ENCODE peak calls at places on chromosomes 4 and X, in ten cellular contexts. O is sigmoid colon, H is HCT116, T is stomach, R is transverse colon, Q is prostate gland, J is suprapubic skin, B is GM12891, I is breast epithelium, L is spleen. G is an unnamed sample.

GRCh38 chr4:43843501-43843900 is 605.1 kb downstream of the KCTD8 start:
- DNase-seq in T (no peak), O (no peak), L (no peak), R (no peak), Q (no peak), B (no peak), J (no peak), H (no peak), I (no peak), G (no peak)

GRCh38 chr4:43943998-43944397 is 504.6 kb downstream of the KCTD8 start:
- DNase-seq in L (no peak), B (no peak), T (no peak), I (no peak), O (no peak), J (no peak), R (no peak), H (no peak), Q (no peak), G (no peak)

GRCh38 chr4:54218736-54219135 is 10.4 kb upstream of the PDGFRA start:
- DNase-seq in L (no peak), B (no peak), J (no peak), Q (no peak), O (no peak), T (no peak), H (no peak), R (no peak), I (no peak), G (no peak)

GRCh38 chr4:55906999-55907398 is 41.7 kb upstream of the CEP135 start:
- DNase-seq in L (no peak), R (no peak), H (peak), I (no peak), Q (no peak), O (no peak), B (no peak), T (no peak), J (no peak), G (no peak)

GRCh38 chr4:69617083-69617694 is 22.3 kb downstream of the UGT2A2 start:
- DNase-seq in Q (peak), O (no peak), L (no peak), J (no peak), I (no peak), T (no peak), R (no peak), B (no peak), H (peak), G (no peak)

GRCh38 chr4:53914313-53915016 is 149.9 kb downstream of the CHIC2 start:
- DNase-seq in T (peak), H (no peak), R (no peak), L (no peak), I (no peak), O (no peak), J (no peak), Q (no peak), B (no peak), G (no peak)

GRCh38 chr4:139666735-139667266 is 1.2 kb downstream of the MGST2 start:
- DNase-seq in R (peak), B (no peak), O (peak), T (peak), L (no peak), J (no peak), H (no peak), I (peak), Q (peak), G (no peak)

GRCh38 chrX:132676561-132677186 is 187.8 kb upstream of the MBNL3 start:
- DNase-seq in R (no peak), Q (no peak), B (no peak), I (no peak), O (no peak), L (no peak), H (no peak), T (no peak), J (no peak), G (no peak)

GRCh38 chrX:123920065-123920785 is 41.3 kb upstream of the STAG2 start:
- DNase-seq in J (no peak), Q (no peak), H (no peak), T (no peak), B (no peak), R (no peak), L (no peak), I (no peak), O (no peak), G (no peak)

GRCh38 chrX:97616883-97617510 is 733.3 kb downstream of the RPA4 start:
- DNase-seq in L (no peak), T (no peak), J (no peak), Q (no peak), I (no peak), R (no peak), O (no peak), H (peak), B (no peak), G (peak)

DNA sequence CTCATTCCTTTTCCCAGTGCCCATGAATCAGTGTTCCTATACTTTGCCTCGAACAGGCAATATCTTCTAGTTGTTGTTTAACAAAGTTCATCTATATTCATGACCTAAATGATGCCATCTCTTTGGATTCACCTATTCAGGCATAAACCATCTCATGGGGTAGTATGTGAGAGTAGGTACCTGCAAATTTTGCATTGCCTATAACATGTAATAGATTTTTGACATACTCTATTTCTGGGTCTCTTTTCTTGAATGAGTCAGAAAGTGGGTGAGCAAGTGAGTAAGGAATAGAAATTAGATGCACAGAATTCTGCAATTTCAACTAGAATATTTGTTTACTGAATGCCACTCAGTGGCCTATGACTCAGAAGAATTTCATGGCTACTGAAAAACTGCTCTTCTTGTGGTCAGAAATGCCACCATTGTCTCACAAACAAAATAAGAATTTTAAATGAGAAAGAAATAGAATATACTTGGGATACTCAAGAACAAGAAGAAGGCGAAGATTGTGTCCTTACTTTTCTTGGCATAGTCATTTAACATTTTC is 86.7 kb downstream of the HHIP start:
- DNase-seq in L (no peak), I (no peak), Q (no peak), B (no peak), T (no peak), R (no peak), O (no peak), J (no peak), H (no peak), G (no peak)
- TF ChIP-seq POLR2AphosphoS5 in L (no peak), I (no peak), Q (no peak), B (no peak), T (no peak), R (no peak), O (no peak), J (no peak), H (no peak), G (no peak)

GRCh38 chrX:47194388-47194787 is 759 bp downstream of the UBA1 start:
- DNase-seq in L (no peak), R (no peak), H (no peak), I (no peak), O (no peak), Q (no peak), J (no peak), T (no peak), B (no peak), G (no peak)

GRCh38 chrX:47191806-47192401 is 1.7 kb upstream of the UBA1 start:
- DNase-seq in R (no peak), H (no peak), O (no peak), I (no peak), Q (no peak), J (no peak), T (no peak), L (peak), B (no peak), G (no peak)

GRCh38 chrX:47196098-47196497 is 2.5 kb downstream of the UBA1 start:
- DNase-seq in O (no peak), Q (no peak), L (no peak), H (no peak), I (no peak), J (no peak), R (no peak), B (no peak), T (no peak), G (no peak)

GRCh38 chrX:47191331-47191730 is 2.3 kb upstream of the UBA1 start:
- DNase-seq in H (peak), T (peak), O (no peak), I (no peak), Q (no peak), R (peak), L (peak), J (no peak), B (no peak), G (no peak)

DNA sequence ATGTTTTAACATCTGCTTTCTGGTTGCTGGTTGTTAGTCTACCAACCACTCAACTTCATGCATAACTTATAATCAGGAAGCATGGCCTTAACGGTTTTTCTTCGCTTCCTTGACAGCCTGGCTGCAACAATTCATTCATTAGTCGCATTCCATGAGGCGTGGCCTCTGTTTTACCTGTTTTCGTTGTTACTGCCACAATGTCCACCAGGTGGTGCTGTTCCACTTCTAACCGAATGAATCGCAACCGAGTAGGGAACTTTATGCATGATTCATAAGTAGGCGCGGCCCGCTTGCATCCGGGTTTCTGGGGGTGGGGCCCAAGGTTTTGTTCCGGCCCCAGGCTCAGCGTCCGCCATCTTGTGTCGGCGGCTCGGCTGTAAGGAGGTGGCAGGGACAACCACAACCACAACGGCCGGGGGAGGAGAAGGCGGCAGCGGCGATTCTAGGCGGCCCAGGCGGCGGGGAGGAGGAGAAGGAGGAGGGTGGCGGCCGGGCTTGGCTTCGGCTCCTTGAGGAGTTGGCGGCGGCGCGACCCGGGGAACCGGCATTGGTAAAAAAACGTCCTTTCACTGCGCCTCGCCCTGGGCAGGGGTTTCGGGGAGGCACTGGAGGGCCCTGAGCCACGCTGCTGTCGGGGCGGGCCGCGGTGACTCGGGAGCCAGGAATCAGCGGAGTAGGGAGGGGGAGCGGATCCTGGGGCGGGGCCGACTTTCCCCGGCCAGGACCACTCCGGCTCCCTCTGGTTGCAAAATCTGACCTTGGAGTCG is at the start of gene UBA1:
- DNase-seq in O (peak), R (peak), B (peak), H (peak), J (peak), I (peak), L (peak), Q (peak), T (peak), G (peak)
- TF ChIP-seq POLR2A in O (peak), R (peak), B (peak), H (peak), J (peak), I (peak), L (no peak), Q (peak), T (no peak), G (peak)

GRCh38 chrX:129777218-129777768 is 2.5 kb upstream of the SASH3 start:
- DNase-seq in T (peak), J (no peak), H (no peak), L (peak), I (peak), Q (peak), R (peak), B (no peak), O (no peak), G (peak)
- TF ChIP-seq POLR2AphosphoS5 in T (peak), J (no peak), H (no peak), L (peak), I (no peak), Q (no peak), R (no peak), B (peak), O (no peak), G (peak)

DNA sequence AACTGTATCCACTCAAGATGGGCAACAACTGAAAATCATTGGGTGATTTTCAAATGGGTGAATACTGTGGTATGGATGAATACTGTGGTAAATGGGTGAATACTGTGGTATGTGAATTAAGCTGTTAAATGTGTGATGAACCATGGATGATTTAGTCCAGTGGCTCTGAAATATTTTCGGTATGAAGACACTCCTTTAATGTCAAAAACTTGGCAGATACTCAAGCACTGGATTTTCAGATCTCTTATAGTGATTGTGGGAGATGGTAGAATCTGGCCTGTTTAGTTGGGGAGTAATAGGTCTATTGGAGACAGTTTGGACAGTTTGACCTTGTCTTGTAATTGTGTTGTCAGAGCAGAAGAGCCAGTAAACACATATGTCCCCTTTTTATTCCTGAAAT is 45.7 kb downstream of the SSX7 start:
- DNase-seq in T (no peak), Q (no peak), R (no peak), O (no peak), J (no peak), H (no peak), L (no peak), I (no peak), B (no peak), G (no peak)
- TF ChIP-seq POLR2A in T (no peak), Q (no peak), R (no peak), O (no peak), J (no peak), H (no peak), L (no peak), I (no peak), B (no peak), G (no peak)

DNA sequence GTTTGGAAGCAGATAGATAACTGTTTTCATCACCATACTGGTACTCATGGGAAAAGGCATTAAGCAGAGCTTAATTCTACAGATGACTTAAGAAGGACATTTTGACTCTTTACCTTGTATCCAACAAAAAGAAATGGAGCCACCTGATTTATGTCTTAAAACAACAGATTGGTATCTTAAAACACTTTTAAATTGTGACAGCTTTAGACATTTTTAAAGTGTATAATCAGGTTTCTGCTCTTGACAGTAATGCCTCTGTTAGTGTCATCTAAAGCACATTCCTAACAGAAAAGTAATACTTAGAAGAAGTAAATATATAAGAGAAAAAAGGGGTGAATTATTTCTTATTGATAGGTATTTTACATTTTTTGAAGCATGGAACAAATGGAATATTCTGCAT is 55.9 kb downstream of the SPATA4 start:
- DNase-seq in Q (no peak), H (no peak), J (no peak), I (no peak), B (no peak), R (no peak), O (no peak), L (no peak), T (no peak), G (no peak)
- TF ChIP-seq POLR2AphosphoS5 in Q (no peak), H (no peak), J (no peak), I (no peak), B (no peak), R (no peak), O (no peak), L (no peak), T (no peak), G (no peak)

GRCh38 chrX:103537871-103538387 is 18.6 kb upstream of the RAB40A start:
- DNase-seq in J (no peak), H (no peak), R (no peak), T (no peak), L (no peak), B (no peak), I (no peak), Q (no peak), O (no peak), G (no peak)

GRCh38 chrX:103533428-103534216 is 14.3 kb upstream of the RAB40A start:
- DNase-seq in H (peak), J (peak), I (peak), Q (peak), O (peak), B (no peak), T (peak), L (peak), R (peak), G (peak)

GRCh38 chrX:103536071-103536470 is 16.8 kb upstream of the RAB40A start:
- DNase-seq in Q (no peak), L (no peak), R (no peak), J (no peak), I (no peak), O (no peak), T (no peak), H (no peak), B (no peak), G (no peak)

GRCh38 chrX:103536732-103537131 is 17.4 kb upstream of the RAB40A start:
- DNase-seq in O (no peak), H (no peak), Q (no peak), J (no peak), T (no peak), I (no peak), R (no peak), L (no peak), B (no peak), G (no peak)

DNA sequence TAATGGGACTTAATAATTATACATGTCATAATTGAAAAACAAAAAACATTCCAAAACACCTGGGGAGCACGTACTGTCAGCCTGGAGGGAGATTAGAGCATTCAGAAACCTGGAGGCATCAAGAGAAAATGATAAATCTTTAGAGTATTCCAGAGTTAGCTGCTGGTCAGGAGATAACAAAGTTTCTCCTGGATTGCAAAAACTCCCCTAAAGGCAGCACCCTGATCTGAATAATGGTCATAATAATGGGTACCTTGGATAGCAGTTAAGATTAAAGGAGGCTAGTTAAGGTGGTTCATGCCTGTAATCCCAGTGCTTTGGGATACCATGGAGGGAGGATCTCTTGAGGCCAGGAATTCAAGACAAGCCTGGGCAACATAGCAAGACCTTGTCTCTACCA is 15.9 kb upstream of the RAB40A start:
- DNase-seq in Q (no peak), I (no peak), R (no peak), L (no peak), H (no peak), J (no peak), B (no peak), T (no peak), O (no peak), G (no peak)
- TF ChIP-seq POLR2A in Q (no peak), I (no peak), R (no peak), L (no peak), H (no peak), J (no peak), B (no peak), T (no peak), O (no peak), G (no peak)